ENCODE peak calls at places on chromosomes 12 and 14, in eight cellular contexts. One of them, this sample, is unnamed.

GRCh38 chr14:60931206-60931605 is 49.7 kb downstream of the TRMT5 start:
- DNase-seq in GM23338: no peak
- DNase-seq in A549: no peak
- DNase-seq in GM12878: no peak
- DNase-seq in HepG2: no peak
- DNase-seq in SK-N-SH: no peak
- DNase-seq in Panc1: no peak
- DNase-seq in K562: no peak
- DNase-seq in this sample: no peak

GRCh38 chr12:57523706-57524614 is 1.3 kb downstream of the MBD6 start:
- DNase-seq in GM23338: no peak
- DNase-seq in Panc1: no peak
- DNase-seq in HepG2: no peak
- DNase-seq in K562: no peak
- DNase-seq in GM12878: no peak
- DNase-seq in A549: no peak
- DNase-seq in SK-N-SH: no peak
- DNase-seq in this sample: no peak

GRCh38 chr12:127723236-127723635 is 543.7 kb upstream of the TMEM132C start:
- DNase-seq in SK-N-SH: peak
- DNase-seq in GM23338: no peak
- DNase-seq in HepG2: no peak
- DNase-seq in GM12878: no peak
- DNase-seq in Panc1: no peak
- DNase-seq in K562: no peak
- DNase-seq in A549: no peak
- DNase-seq in this sample: no peak

GRCh38 chr12:233615-233968 is 19.6 kb upstream of the SLC6A12 start:
- DNase-seq in SK-N-SH: no peak
- DNase-seq in GM12878: no peak
- DNase-seq in GM23338: no peak
- DNase-seq in Panc1: no peak
- DNase-seq in HepG2: no peak
- DNase-seq in K562: no peak
- DNase-seq in A549: no peak
- DNase-seq in this sample: no peak

GRCh38 chr14:49461529-49462401 is 124.4 kb downstream of the RPS29 start:
- DNase-seq in GM12878: peak
- DNase-seq in K562: peak
- DNase-seq in SK-N-SH: peak
- DNase-seq in A549: peak
- DNase-seq in HepG2: peak
- DNase-seq in Panc1: peak
- DNase-seq in GM23338: peak
- DNase-seq in this sample: peak

GRCh38 chr12:3747543-3747942 is 5.4 kb downstream of the CRACR2A start:
- DNase-seq in K562: no peak
- DNase-seq in Panc1: no peak
- DNase-seq in SK-N-SH: no peak
- DNase-seq in HepG2: no peak
- DNase-seq in GM12878: no peak
- DNase-seq in GM23338: no peak
- DNase-seq in A549: no peak
- DNase-seq in this sample: no peak

GRCh38 chr14:56686416-56686815 is 106.8 kb downstream of the TMEM260 start:
- DNase-seq in Panc1: no peak
- DNase-seq in GM12878: no peak
- DNase-seq in A549: no peak
- DNase-seq in HepG2: peak
- DNase-seq in K562: no peak
- DNase-seq in GM23338: peak
- DNase-seq in SK-N-SH: no peak
- DNase-seq in this sample: no peak

GRCh38 chr12:10196210-10196609 is 16.5 kb upstream of the GABARAPL1 start:
- DNase-seq in GM12878: peak
- DNase-seq in A549: no peak
- DNase-seq in Panc1: no peak
- DNase-seq in SK-N-SH: no peak
- DNase-seq in K562: no peak
- DNase-seq in HepG2: no peak
- DNase-seq in GM23338: no peak
- DNase-seq in this sample: peak

GRCh38 chr12:52089491-52089890 is 10.0 kb downstream of the SMIM41 start:
- DNase-seq in A549: no peak
- DNase-seq in GM23338: no peak
- DNase-seq in HepG2: no peak
- DNase-seq in SK-N-SH: peak
- DNase-seq in Panc1: no peak
- DNase-seq in K562: peak
- DNase-seq in GM12878: no peak
- DNase-seq in this sample: no peak

GRCh38 chr14:100622234-100622633 is 35.0 kb upstream of the BEGAIN start:
- DNase-seq in Panc1: no peak
- DNase-seq in GM12878: no peak
- DNase-seq in A549: no peak
- DNase-seq in GM23338: no peak
- DNase-seq in K562: no peak
- DNase-seq in HepG2: no peak
- DNase-seq in SK-N-SH: peak
- DNase-seq in this sample: peak

GRCh38 chr14:65069874-65070709 is 32.2 kb downstream of the MAX start:
- DNase-seq in SK-N-SH: no peak
- DNase-seq in A549: no peak
- DNase-seq in GM12878: no peak
- DNase-seq in Panc1: no peak
- DNase-seq in K562: no peak
- DNase-seq in GM23338: no peak
- DNase-seq in HepG2: no peak
- DNase-seq in this sample: no peak

GRCh38 chr14:24215495-24216344 is at the start of gene MDP1:
- DNase-seq in SK-N-SH: peak
- DNase-seq in HepG2: peak
- DNase-seq in K562: peak
- DNase-seq in A549: peak
- DNase-seq in GM12878: peak
- DNase-seq in GM23338: peak
- DNase-seq in Panc1: no peak
- DNase-seq in this sample: peak
- TF ChIP-seq REST in SK-N-SH: no peak
- TF ChIP-seq REST in HepG2: peak
- TF ChIP-seq REST in K562: no peak
- TF ChIP-seq REST in A549: peak
- TF ChIP-seq REST in GM12878: no peak
- TF ChIP-seq REST in GM23338: no peak
- TF ChIP-seq REST in Panc1: no peak
- TF ChIP-seq REST in this sample: no peak

DNA sequence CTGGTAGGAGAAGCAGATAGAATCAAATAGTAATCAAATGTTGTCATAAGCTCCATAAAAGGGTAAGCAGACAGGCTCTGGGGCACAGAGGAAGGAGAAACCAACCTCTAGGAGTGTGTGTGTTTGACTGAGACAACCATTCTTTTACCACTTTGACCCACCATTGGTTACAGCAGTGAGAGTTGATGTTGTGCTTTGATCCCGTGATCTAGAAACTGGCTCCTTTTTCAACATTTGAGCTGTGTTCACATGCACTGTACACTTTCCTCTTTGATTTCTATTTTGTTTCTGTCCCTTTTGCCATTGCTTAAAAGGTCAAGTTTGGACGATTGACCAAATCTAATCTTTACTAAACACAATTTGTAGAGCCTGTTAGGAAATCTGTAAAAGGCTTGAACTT is 108.0 kb downstream of the DAAM1 start:
- DNase-seq in GM12878: no peak
- DNase-seq in HepG2: peak
- DNase-seq in A549: no peak
- DNase-seq in Panc1: no peak
- DNase-seq in SK-N-SH: no peak
- DNase-seq in K562: no peak
- DNase-seq in GM23338: no peak
- DNase-seq in this sample: no peak
- H3K27ac ChIP-seq in GM12878: no peak
- H3K27ac ChIP-seq in HepG2: peak
- H3K27ac ChIP-seq in A549: no peak
- H3K27ac ChIP-seq in Panc1: no peak
- H3K27ac ChIP-seq in SK-N-SH: no peak
- H3K27ac ChIP-seq in K562: no peak
- H3K27ac ChIP-seq in GM23338: no peak
- H3K27ac ChIP-seq in this sample: no peak

GRCh38 chr14:91413547-91414474 is 3.8 kb downstream of the CCDC88C start:
- DNase-seq in Panc1: no peak
- DNase-seq in HepG2: no peak
- DNase-seq in GM23338: peak
- DNase-seq in K562: no peak
- DNase-seq in SK-N-SH: no peak
- DNase-seq in GM12878: no peak
- DNase-seq in A549: no peak
- DNase-seq in this sample: no peak
- TF ChIP-seq REST in Panc1: no peak
- TF ChIP-seq REST in HepG2: no peak
- TF ChIP-seq REST in GM23338: no peak
- TF ChIP-seq REST in K562: no peak
- TF ChIP-seq REST in SK-N-SH: no peak
- TF ChIP-seq REST in GM12878: no peak
- TF ChIP-seq REST in A549: no peak
- TF ChIP-seq REST in this sample: no peak

GRCh38 chr12:2289525-2289924 is 236.7 kb downstream of the CACNA1C start:
- DNase-seq in A549: no peak
- DNase-seq in SK-N-SH: no peak
- DNase-seq in K562: no peak
- DNase-seq in Panc1: no peak
- DNase-seq in GM23338: no peak
- DNase-seq in HepG2: no peak
- DNase-seq in GM12878: no peak
- DNase-seq in this sample: no peak

GRCh38 chr12:2288471-2288870 is 235.7 kb downstream of the CACNA1C start:
- DNase-seq in GM12878: no peak
- DNase-seq in HepG2: no peak
- DNase-seq in A549: no peak
- DNase-seq in SK-N-SH: no peak
- DNase-seq in Panc1: no peak
- DNase-seq in K562: no peak
- DNase-seq in GM23338: no peak
- DNase-seq in this sample: no peak

GRCh38 chr12:2288001-2288400 is 235.2 kb downstream of the CACNA1C start:
- DNase-seq in K562: no peak
- DNase-seq in GM12878: no peak
- DNase-seq in SK-N-SH: no peak
- DNase-seq in A549: no peak
- DNase-seq in Panc1: no peak
- DNase-seq in HepG2: no peak
- DNase-seq in GM23338: no peak
- DNase-seq in this sample: peak

GRCh38 chr12:2290091-2290490 is 237.3 kb downstream of the CACNA1C start:
- DNase-seq in A549: no peak
- DNase-seq in K562: no peak
- DNase-seq in SK-N-SH: no peak
- DNase-seq in Panc1: no peak
- DNase-seq in GM12878: no peak
- DNase-seq in GM23338: no peak
- DNase-seq in HepG2: no peak
- DNase-seq in this sample: no peak

GRCh38 chr12:2288875-2289274 is 236.1 kb downstream of the CACNA1C start:
- DNase-seq in A549: no peak
- DNase-seq in K562: no peak
- DNase-seq in GM12878: no peak
- DNase-seq in GM23338: no peak
- DNase-seq in SK-N-SH: peak
- DNase-seq in HepG2: no peak
- DNase-seq in Panc1: no peak
- DNase-seq in this sample: no peak
- H3K27ac ChIP-seq in A549: no peak
- H3K27ac ChIP-seq in K562: no peak
- H3K27ac ChIP-seq in GM12878: no peak
- H3K27ac ChIP-seq in GM23338: no peak
- H3K27ac ChIP-seq in SK-N-SH: peak
- H3K27ac ChIP-seq in HepG2: no peak
- H3K27ac ChIP-seq in Panc1: no peak
- H3K27ac ChIP-seq in this sample: no peak

DNA sequence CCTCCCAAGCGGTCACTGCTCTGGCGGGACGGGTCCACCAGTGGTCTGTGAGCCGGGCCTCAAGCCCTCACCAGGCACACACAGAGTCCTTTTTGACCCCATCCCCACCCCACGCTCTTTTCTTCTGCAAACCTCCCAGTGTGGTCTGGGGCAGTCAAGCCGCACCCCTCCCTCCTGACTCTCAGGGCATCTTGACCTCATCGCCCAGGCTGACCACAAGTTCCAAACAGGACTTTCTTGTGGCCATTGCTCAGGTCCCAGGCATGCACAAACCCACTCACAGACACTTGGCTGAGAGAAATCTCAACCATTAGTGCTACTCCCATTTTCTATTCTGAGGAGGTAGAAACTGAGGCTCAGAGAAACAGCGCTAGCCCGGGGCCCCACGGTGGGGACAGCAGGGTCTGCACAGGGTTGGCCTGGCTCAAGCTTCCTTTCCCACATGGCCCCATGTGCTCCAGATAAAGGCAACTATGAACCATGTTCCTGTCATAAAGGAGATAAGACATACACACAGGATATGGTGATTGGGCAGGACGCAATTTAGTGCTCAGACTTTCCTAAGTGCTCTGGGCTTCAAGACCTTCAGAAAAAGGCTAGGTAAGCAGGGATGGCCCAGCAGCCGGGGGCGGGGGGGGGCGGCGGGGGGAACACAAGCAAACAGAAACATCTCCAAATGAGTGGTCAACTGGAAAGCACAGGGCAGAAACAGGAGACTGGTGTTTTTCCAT is 69.6 kb downstream of the ITPK1 start:
- DNase-seq in HepG2: no peak
- DNase-seq in SK-N-SH: peak
- DNase-seq in K562: peak
- DNase-seq in A549: no peak
- DNase-seq in Panc1: no peak
- DNase-seq in GM23338: no peak
- DNase-seq in GM12878: no peak
- DNase-seq in this sample: no peak
- TF ChIP-seq REST in HepG2: no peak
- TF ChIP-seq REST in SK-N-SH: no peak
- TF ChIP-seq REST in K562: no peak
- TF ChIP-seq REST in A549: no peak
- TF ChIP-seq REST in Panc1: no peak
- TF ChIP-seq REST in GM23338: no peak
- TF ChIP-seq REST in GM12878: no peak
- TF ChIP-seq REST in this sample: no peak

DNA sequence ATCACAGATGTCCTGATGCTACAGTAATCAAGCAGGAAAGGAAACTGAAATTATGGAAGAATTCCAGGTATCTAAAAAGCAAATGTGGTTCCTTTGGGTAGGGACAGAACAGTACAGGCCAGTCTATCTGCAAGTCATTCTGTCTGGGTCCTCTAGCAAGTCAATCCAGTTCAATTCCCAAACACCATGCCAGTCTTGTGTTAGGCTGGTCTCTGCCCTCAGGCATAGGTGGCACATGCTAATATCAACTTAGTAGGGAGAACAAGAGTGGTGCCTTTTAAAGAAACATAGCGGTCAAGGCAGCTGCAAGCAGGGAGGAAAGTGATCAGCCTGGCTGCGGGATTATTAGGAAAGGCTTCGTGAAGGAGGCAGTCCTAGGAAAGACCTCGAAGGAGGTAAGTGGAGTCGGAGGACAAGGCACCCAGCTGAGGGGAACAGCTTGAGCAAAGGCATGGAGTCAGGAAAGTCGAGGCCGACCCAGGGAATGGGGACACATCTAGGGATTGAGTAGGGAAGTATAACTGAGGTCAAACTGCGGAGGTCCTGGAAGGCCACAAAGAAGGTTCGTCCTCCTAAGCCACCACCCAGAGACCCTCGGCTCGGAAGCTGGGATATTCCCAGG is 3.8 kb upstream of the PLEKHG6 start:
- DNase-seq in Panc1: no peak
- DNase-seq in SK-N-SH: no peak
- DNase-seq in GM12878: no peak
- DNase-seq in A549: no peak
- DNase-seq in HepG2: no peak
- DNase-seq in GM23338: no peak
- DNase-seq in K562: no peak
- DNase-seq in this sample: no peak
- H3K27ac ChIP-seq in Panc1: no peak
- H3K27ac ChIP-seq in SK-N-SH: no peak
- H3K27ac ChIP-seq in GM12878: no peak
- H3K27ac ChIP-seq in A549: no peak
- H3K27ac ChIP-seq in HepG2: no peak
- H3K27ac ChIP-seq in GM23338: no peak
- H3K27ac ChIP-seq in K562: no peak
- H3K27ac ChIP-seq in this sample: no peak